ENCODE peak calls at places on chromosomes 4 and X, in six cellular contexts. J, Z, Y, Q, S and A are unnamed samples. For H3K4me1, the result is how much of the 10 kb centered on the place peaks cover.

GRCh38 chr4:67871867-67872266 is 11.9 kb downstream of the TMPRSS11D start:
- DNase-seq in Z (peak), Y (no peak), Q (no peak), J (no peak), S (peak), A (no peak)

GRCh38 chr4:89303177-89303576 is 4.4 kb downstream of the GPRIN3 start:
- DNase-seq in J (peak), S (no peak), Z (no peak), Q (no peak), Y (no peak), A (no peak)

GRCh38 chr4:851701-852430 is 25.9 kb upstream of the CPLX1 start:
- DNase-seq in Z (no peak), S (no peak), Q (no peak), Y (no peak), J (no peak), A (no peak)

GRCh38 chrX:54494970-54495813 is 842 bp downstream of the FGD1 start:
- DNase-seq in Q (no peak), S (no peak), Z (peak), Y (no peak), J (no peak), A (no peak)

GRCh38 chr4:112516401-112517066 is 554 bp upstream of the NEUROG2 start:
- DNase-seq in Q (no peak), J (no peak), S (no peak), Z (peak), Y (peak), A (no peak)

GRCh38 chr4:169268951-169269781 is 1.6 kb downstream of the SH3RF1 start:
- DNase-seq in Q (no peak), Z (no peak), J (no peak), Y (no peak), S (no peak), A (peak)

GRCh38 chr4:166318810-166319525 is 445.9 kb downstream of the TLL1 start:
- DNase-seq in Z (no peak), J (no peak), Q (no peak), Y (no peak), S (no peak), A (peak)

GRCh38 chrX:72395252-72395651 is 89.5 kb upstream of the CITED1 start:
- DNase-seq in Q (no peak), S (no peak), Y (no peak), J (no peak), Z (no peak), A (no peak)

GRCh38 chr4:140691369-140691768 is 64.8 kb downstream of the TBC1D9 start:
- DNase-seq in J (no peak), Q (no peak), S (no peak), Z (no peak), Y (no peak), A (no peak)

GRCh38 chr4:169611991-169612868 is at the start of gene NEK1:
- DNase-seq in Y (peak), Q (peak), J (peak), S (peak), Z (peak), A (peak)

GRCh38 chrX:102899940-102900916 is 36.8 kb upstream of the RAB40AL start:
- DNase-seq in Z (peak), Y (peak), S (peak), J (peak), Q (peak), A (peak)

GRCh38 chr4:83436680-83437079 is 18.9 kb downstream of the HELQ start:
- DNase-seq in Q (no peak), J (no peak), S (no peak), Z (no peak), Y (no peak), A (no peak)

GRCh38 chr4:128709268-128709667 is 100.2 kb upstream of the JADE1 start:
- DNase-seq in Y (no peak), J (no peak), S (no peak), Q (no peak), Z (no peak), A (no peak)

GRCh38 chr4:88646528-88647280 is 50.9 kb downstream of the NAP1L5 start:
- DNase-seq in Y (no peak), J (no peak), Z (no peak), S (no peak), Q (no peak), A (no peak)

GRCh38 chr4:98997176-98997575 is 1.7 kb downstream of the METAP1 start:
- DNase-seq in J (no peak), Z (no peak), S (no peak), Y (no peak), Q (no peak), A (no peak)

GRCh38 chrX:53227224-53227765 is 2.3 kb upstream of the KDM5C start:
- DNase-seq in Q (no peak), J (no peak), Z (no peak), S (no peak), Y (no peak), A (no peak)

GRCh38 chr4:183823394-183823793 is 81.7 kb upstream of the STOX2 start:
- DNase-seq in J (no peak), Z (no peak), Q (no peak), S (no peak), Y (no peak), A (no peak)

GRCh38 chr4:151750156-151750555 is 10.7 kb downstream of the GATB start:
- DNase-seq in Q (no peak), J (no peak), Z (no peak), S (no peak), Y (no peak), A (no peak)

GRCh38 chr4:97504713-97505112 is 638.6 kb downstream of the STPG2 start:
- DNase-seq in S (no peak), Z (no peak), Y (no peak), J (no peak), Q (no peak), A (no peak)

GRCh38 chr4:102429553-102429952 is 71.6 kb upstream of the NFKB1 start:
- DNase-seq in S (peak), Q (no peak), Y (no peak), Z (no peak), J (no peak), A (peak)

GRCh38 chrX:55624403-55624802 is 1.2 kb downstream of the FOXR2 start:
- DNase-seq in S (no peak), Q (peak), Y (no peak), Z (no peak), J (no peak), A (no peak)

GRCh38 chr4:113531572-113531971 is 230.0 kb downstream of the CAMK2D start:
- DNase-seq in J (no peak), S (no peak), Z (no peak), Q (no peak), Y (no peak), A (no peak)

GRCh38 chr4:155377281-155377680 is 516 bp upstream of the MAP9 start:
- DNase-seq in Z (no peak), J (no peak), Y (no peak), Q (no peak), S (no peak), A (no peak)

GRCh38 chr4:74543247-74543670 is 98.3 kb downstream of the AREG start:
- DNase-seq in J (no peak), Y (no peak), Z (no peak), S (no peak), Q (no peak), A (no peak)

GRCh38 chr4:17597517-17597916 is 16.9 kb upstream of the MED28 start:
- DNase-seq in Y (no peak), J (no peak), Q (no peak), S (no peak), Z (peak), A (no peak)

GRCh38 chrX:141839856-141840255 is 1.7 kb downstream of the MAGEC3 start:
- DNase-seq in S (no peak), Z (no peak), Q (no peak), J (no peak), Y (no peak), A (no peak)

GRCh38 chr4:152257601-152258066 is 278.3 kb downstream of the FBXW7 start:
- DNase-seq in J (no peak), Q (no peak), Z (no peak), Y (peak), S (no peak), A (no peak)

GRCh38 chr4:140609548-140610425 is 41.0 kb upstream of the UCP1 start:
- DNase-seq in Y (peak), Q (no peak), S (peak), J (no peak), Z (peak), A (no peak)

GRCh38 chrX:2500681-2501151 is at the start of the genes DHRSX and ZBED1:
- DNase-seq in Y (peak), J (peak), S (peak), Z (peak), Q (peak), A (no peak)

GRCh38 chrX:123860983-123861382 is 1.1 kb downstream of the XIAP start:
- DNase-seq in S (no peak), Q (no peak), J (no peak), Z (no peak), Y (no peak), A (no peak)

GRCh38 chr4:64539234-64539849 is 130.1 kb upstream of the TECRL start:
- DNase-seq in S (peak), Y (peak), Q (no peak), Z (peak), J (peak), A (no peak)

GRCh38 chr4:139314047-139314800 is 11.9 kb upstream of the NDUFC1 start:
- DNase-seq in Q (no peak), S (no peak), Y (no peak), J (no peak), Z (no peak), A (no peak)

GRCh38 chr4:139316733-139317132 is 14.5 kb upstream of the NDUFC1 start:
- DNase-seq in S (no peak), J (no peak), Q (no peak), Z (no peak), Y (no peak), A (no peak)

GRCh38 chr4:139311909-139312308 is 9.6 kb upstream of the NDUFC1 start:
- DNase-seq in J (no peak), Y (no peak), Z (no peak), Q (no peak), S (no peak), A (no peak)

GRCh38 chr4:139315221-139315675 is 13.0 kb upstream of the NDUFC1 start:
- DNase-seq in Z (no peak), Y (no peak), J (no peak), S (no peak), Q (no peak), A (no peak)

DNA sequence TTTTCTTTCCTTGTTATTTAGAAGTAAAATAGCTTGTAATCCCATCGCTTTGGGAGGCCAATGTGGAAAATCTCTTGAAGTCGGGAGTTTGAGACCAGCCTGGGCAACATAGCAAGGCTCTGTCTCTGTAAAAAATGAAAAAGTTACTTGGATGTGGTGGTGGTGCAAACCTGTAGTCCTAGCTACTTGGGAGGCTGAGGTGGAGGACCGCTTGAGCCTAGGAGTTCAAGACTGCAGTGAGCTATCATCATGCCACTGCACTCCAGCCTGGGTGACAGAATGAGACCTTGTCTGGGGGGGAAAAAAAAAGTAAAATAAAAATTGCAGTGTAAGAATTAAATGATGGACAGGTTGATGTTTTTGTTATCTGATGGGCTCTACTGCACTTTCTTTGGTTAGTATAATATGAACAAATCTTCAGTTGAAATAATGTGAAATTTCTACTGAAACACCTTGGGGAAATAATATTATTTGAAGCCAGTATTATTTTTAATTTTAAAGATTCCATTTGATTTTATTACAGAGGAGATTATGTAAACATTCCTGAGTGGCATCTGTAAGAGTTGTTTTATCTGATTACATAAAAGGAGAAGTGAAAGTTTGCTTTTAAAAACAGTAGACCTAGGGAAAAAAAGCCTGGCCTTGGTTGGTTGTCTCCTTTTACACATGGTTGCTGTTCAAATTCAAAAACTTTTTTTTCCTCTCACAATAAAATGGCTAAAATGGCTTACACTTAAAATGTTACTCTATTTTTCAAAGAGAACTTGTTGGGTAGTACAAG is 10.5 kb upstream of the NDUFC1 start:
- DNase-seq in Y (no peak), Z (no peak), J (no peak), Q (no peak), S (no peak), A (no peak)
- H3K4me1 ChIP-seq in Y (under half), Z (under half), J (under half), Q (under half), S (under half), A (under half)

GRCh38 chrX:15696516-15696915 is 31.9 kb upstream of the CLTRN start:
- DNase-seq in S (no peak), Q (no peak), Z (no peak), J (no peak), Y (no peak), A (no peak)

GRCh38 chrX:15694968-15695451 is 30.4 kb upstream of the CLTRN start:
- DNase-seq in J (peak), Q (no peak), Z (no peak), S (no peak), Y (no peak), A (no peak)
- H3K4me1 ChIP-seq in J (under half), Q (under half), Z (under half), S (under half), Y (under half), A (under half)

DNA sequence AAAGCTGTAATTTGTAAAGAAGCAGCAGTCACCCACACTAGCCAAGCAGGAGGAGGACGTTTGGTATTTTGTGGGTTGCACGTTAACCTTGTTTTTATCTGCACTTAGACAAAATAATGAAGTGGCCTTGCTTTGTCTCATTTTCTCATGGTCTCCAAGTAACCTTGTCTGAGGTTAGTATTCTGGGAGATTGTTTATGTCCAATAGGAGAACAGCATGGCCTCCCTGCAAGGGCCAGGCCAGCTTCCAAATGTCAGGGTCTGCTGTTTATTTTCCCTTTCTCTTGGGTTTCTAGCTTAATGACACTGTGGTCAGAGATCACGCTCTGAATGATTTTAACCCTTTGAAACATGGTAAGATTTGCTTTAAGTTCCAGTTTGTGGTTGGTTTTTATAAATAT is 29.9 kb downstream of the PNMA6E start:
- DNase-seq in Q (no peak), J (no peak), Z (no peak), S (no peak), Y (no peak), A (no peak)
- H3K4me1 ChIP-seq in Q (under half), J (under half), Z (under half), S (under half), Y (under half), A (under half)

GRCh38 chrX:1462596-1463251 is 10.0 kb upstream of the ASMTL start:
- DNase-seq in Z (no peak), S (no peak), Q (peak), J (peak), Y (no peak), A (peak)
- H3K4me1 ChIP-seq in Z (under half), S (under half), Q (under half), J (under half), Y (under half), A (under half)

GRCh38 chrX:130836447-130836846 is 66.6 kb downstream of the ENOX2 start:
- DNase-seq in S (no peak), Y (no peak), J (no peak), Z (no peak), Q (no peak), A (no peak)
- H3K4me1 ChIP-seq in S (under half), Y (under half), J (under half), Z (under half), Q (under half), A (under half)

GRCh38 chr4:2927696-2928075 is 35.5 kb downstream of the NOP14 start:
- DNase-seq in Q (peak), J (no peak), Z (no peak), S (no peak), Y (no peak), A (no peak)
- H3K4me1 ChIP-seq in Q (half or more), J (under half), Z (under half), S (under half), Y (under half), A (under half)